ENCODE peak calls at places on chromosomes 2 and 18, in five cellular contexts. J is stomach, S is Peyer's patch, U is adrenal gland, P is GM12892. T is an unnamed sample.

GRCh38 chr2:236499691-236500573 is 69.7 kb upstream of the ACKR3 start:
- DNase-seq in J (no peak), S (no peak), U (no peak), P (no peak), T (no peak)

GRCh38 chr2:157903051-157903625 is 27.0 kb upstream of the ACVR1 start:
- DNase-seq in J (no peak), S (no peak), U (no peak), P (no peak), T (no peak)

GRCh38 chr2:40371525-40372277 is 80.2 kb downstream of the SLC8A1 start:
- DNase-seq in J (no peak), S (no peak), U (peak), P (no peak), T (no peak)

GRCh38 chr2:208608436-208608835 is 201.8 kb downstream of the PTH2R start:
- DNase-seq in J (no peak), S (no peak), U (no peak), P (no peak), T (no peak)

GRCh38 chr2:17300141-17300540 is 218.1 kb downstream of the RAD51AP2 start:
- DNase-seq in J (no peak), S (no peak), U (no peak), P (no peak), T (no peak)

GRCh38 chr2:24111407-24111861 is 11.7 kb downstream of the PFN4 start:
- DNase-seq in J (no peak), S (no peak), U (no peak), P (no peak), T (no peak)

GRCh38 chr2:229408356-229408755 is 137.3 kb upstream of the PID1 start:
- DNase-seq in J (peak), S (no peak), U (no peak), P (no peak), T (peak)

GRCh38 chr2:121944072-121944829 is 188.8 kb downstream of the TSN start:
- DNase-seq in J (no peak), S (no peak), U (no peak), P (no peak), T (peak)

GRCh38 chr2:161796192-161796591 is 172.0 kb downstream of the SLC4A10 start:
- DNase-seq in J (no peak), S (no peak), U (peak), P (no peak), T (no peak)

GRCh38 chr2:8015848-8016580 is 665.8 kb upstream of the ID2 start:
- DNase-seq in J (no peak), S (no peak), U (no peak), P (no peak), T (no peak)

GRCh38 chr2:197383825-197384224 is 51.0 kb downstream of the SF3B1 start:
- DNase-seq in J (no peak), S (no peak), U (no peak), P (no peak), T (no peak)

GRCh38 chr2:46801731-46802664 is 113.6 kb downstream of the MCFD2 start:
- DNase-seq in J (no peak), S (no peak), U (peak), P (no peak), T (peak)

GRCh38 chr2:85578243-85579180 is 1.1 kb downstream of the VAMP8 start:
- DNase-seq in J (peak), S (peak), U (no peak), P (no peak), T (no peak)

GRCh38 chr2:18626256-18626668 is 36.9 kb upstream of the NT5C1B start:
- DNase-seq in J (no peak), S (no peak), U (no peak), P (no peak), T (no peak)

GRCh38 chr2:119449526-119449925 is 17.9 kb downstream of the TMEM37 start:
- DNase-seq in J (no peak), S (no peak), U (no peak), P (no peak), T (no peak)

GRCh38 chr2:239835056-239835455 is 190.1 kb downstream of the NDUFA10 start:
- DNase-seq in J (no peak), S (peak), U (peak), P (no peak), T (no peak)

GRCh38 chr2:6913415-6914157 is 3.6 kb upstream of the RNF144A start:
- DNase-seq in J (no peak), S (no peak), U (no peak), P (no peak), T (no peak)

GRCh38 chr18:52582516-52582915 is 242.5 kb downstream of the DCC start:
- DNase-seq in J (no peak), S (no peak), U (no peak), P (no peak), T (no peak)

GRCh38 chr18:40868110-40868858 is 1086.8 kb upstream of the PIK3C3 start:
- DNase-seq in J (no peak), S (no peak), U (no peak), P (no peak), T (peak)

GRCh38 chr2:186889291-186889886 is 40.4 kb upstream of the ZSWIM2 start:
- DNase-seq in J (no peak), S (no peak), U (no peak), P (no peak), T (no peak)

GRCh38 chr2:189566046-189566445 is 14.5 kb downstream of the SLC40A1 start:
- DNase-seq in J (no peak), S (no peak), U (no peak), P (no peak), T (no peak)

GRCh38 chr18:21763846-21764646 is 23.5 kb downstream of the MIB1 start:
- DNase-seq in J (no peak), S (no peak), U (no peak), P (no peak), T (no peak)

GRCh38 chr2:10493636-10494281 is 45.6 kb upstream of the ODC1 start:
- DNase-seq in J (peak), S (peak), U (no peak), P (peak), T (peak)

GRCh38 chr2:238145851-238146250 is 7.4 kb downstream of the KLHL30 start:
- DNase-seq in J (peak), S (no peak), U (no peak), P (no peak), T (no peak)

GRCh38 chr2:157174321-157174720 is 83.2 kb upstream of the GALNT5 start:
- DNase-seq in J (no peak), S (no peak), U (no peak), P (no peak), T (no peak)

GRCh38 chr2:214484239-214484638 is 73.4 kb downstream of the VWC2L start:
- DNase-seq in J (no peak), S (no peak), U (no peak), P (no peak), T (no peak)

GRCh38 chr2:239966029-239966847 is 58.9 kb downstream of the NDUFA10 start:
- DNase-seq in J (no peak), S (no peak), U (no peak), P (no peak), T (no peak)

GRCh38 chr2:393711-394696 is 106.1 kb upstream of the ALKAL2 start:
- DNase-seq in J (no peak), S (peak), U (no peak), P (no peak), T (peak)
- TF ChIP-seq POLR2A in J (no peak), S (no peak), U (no peak), P (no peak), T (no peak)

DNA sequence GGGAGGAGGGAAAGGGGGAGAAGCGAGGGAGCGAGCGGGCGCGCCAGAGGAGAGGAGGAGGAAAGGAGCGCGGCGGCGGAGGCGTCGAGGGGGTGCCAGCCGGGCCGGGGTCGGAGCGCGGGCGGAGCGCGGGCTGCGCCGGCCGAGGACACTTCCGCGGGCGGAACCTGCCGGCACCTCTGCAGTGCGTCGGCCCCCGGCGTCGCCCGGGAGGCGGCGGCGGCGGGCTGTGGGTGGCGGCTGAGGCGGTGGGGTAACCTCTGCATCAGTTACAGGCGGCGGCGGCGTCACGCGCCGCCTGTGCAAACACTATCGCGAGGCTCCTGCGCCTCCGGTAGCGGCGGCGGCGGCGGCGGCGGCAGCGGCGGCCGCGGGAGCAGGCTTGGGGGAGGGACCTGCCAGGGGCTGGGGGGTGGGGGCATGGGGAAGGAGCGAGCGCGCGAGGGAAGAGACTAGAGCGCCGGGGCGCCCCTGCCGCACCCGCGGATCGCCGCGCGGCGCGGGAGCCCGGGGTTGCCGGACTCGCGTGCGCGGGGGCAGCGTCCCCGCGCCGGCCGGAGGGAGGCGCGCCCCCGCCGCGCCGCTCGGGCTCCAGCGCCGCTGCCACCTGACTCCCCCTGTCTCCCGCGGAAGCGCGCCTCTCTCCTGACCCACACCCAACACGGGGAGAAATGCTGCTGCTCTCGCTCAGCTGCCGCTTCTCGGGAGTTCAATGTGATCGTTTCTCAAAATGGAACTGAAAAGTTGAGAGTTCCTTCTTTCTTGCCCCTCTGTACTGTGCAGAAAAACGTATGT is at the start of gene TLK1:
- DNase-seq in J (peak), S (peak), U (peak), P (peak), T (peak)
- TF ChIP-seq POLR2A in J (no peak), S (peak), U (peak), P (peak), T (peak)

DNA sequence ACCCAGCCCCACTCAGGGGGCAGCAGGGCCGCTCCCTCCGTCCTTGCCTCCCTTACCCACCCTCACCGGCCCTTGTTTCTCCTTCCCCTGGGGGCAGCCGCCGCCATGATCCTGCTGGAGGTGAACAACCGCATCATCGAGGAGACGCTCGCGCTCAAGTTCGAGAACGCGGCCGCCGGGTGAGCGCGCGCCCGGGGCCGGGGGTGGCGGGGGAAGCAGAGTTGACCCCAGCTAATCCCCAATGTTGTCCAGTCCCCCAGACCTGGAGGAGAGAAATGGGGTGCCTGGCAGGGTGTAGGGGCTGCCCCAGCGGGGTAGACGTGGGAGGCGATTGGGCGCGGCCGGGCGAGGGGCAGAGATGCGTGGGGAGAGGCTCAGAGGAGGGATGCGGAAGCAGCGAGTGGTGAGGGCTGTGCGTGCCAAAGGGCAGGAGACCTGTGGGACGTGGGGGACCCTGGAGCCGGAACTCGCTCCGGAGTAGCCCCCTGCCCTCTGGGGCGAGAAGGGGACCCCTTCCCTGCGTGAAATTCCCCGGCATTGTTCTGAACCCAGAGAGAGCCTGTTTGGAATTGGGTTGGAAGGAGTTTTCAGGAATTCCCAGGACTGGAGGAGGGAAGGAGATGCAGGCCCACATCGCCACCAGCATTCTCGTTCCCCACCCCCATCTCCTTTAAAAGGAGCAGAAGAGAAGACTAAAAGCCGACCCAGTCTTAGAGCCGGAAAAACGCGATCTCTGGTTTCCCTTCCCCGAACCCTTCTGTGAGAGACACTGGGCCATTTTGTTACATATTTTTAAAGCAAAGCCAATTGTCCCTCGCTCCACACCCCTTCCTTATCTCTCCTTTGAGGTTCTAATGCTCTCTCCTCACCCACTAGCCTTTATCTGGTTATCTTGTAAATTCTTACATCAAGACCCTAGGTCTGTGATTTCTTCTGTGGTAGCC is 649 bp downstream of the ARPC2 start:
- DNase-seq in J (peak), S (peak), U (peak), P (peak), T (peak)
- TF ChIP-seq POLR2A in J (no peak), S (peak), U (no peak), P (no peak), T (peak)

GRCh38 chr2:43186321-43186678 is 40.1 kb downstream of the ZFP36L2 start:
- DNase-seq in J (no peak), S (no peak), U (no peak), P (no peak), T (no peak)

GRCh38 chr2:43185146-43185545 is 41.3 kb downstream of the ZFP36L2 start:
- DNase-seq in J (no peak), S (no peak), U (no peak), P (no peak), T (no peak)

GRCh38 chr2:43188561-43189386 is 37.6 kb downstream of the ZFP36L2 start:
- DNase-seq in J (no peak), S (no peak), U (no peak), P (no peak), T (no peak)

GRCh38 chr2:43184339-43184895 is 42.0 kb downstream of the ZFP36L2 start:
- DNase-seq in J (no peak), S (no peak), U (no peak), P (no peak), T (peak)

DNA sequence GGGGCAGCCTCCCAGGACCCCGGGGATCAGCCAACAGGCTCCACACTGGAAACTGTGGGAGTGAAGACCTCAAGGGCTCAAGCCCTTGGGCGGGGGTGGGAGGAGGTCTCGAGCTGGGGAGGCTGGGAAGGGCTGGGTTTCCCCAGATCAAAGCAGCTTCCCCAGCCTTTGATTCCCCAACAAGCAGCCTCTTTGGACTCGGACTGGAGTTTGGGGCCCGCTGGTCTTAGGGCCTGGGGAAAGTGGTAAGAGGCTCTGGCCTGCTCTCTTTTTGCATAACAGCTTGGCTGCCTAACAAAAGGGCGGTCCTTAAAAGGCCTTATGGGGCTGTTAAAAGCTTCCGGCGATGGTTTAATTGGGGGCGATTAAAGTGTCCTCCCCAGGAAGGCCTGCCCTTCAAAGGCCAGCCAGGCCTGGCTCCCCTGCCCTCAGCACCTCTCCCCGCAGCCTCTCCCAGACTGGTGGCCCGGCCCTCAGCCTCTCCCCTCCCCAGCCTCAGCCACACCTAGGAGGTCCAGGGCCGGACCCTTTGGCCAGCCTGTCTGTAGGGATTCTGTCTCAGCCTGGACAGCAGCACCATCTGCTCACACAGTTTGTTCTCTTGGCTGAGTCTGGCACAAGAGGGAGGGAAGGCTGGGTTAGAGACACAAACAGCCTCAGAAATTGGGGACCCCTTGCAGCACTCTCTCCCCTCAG is 39.6 kb downstream of the ZFP36L2 start:
- DNase-seq in J (no peak), S (no peak), U (no peak), P (no peak), T (no peak)
- TF ChIP-seq POLR2A in J (no peak), S (no peak), U (no peak), P (no peak), T (no peak)

T was measured in H54.